ENCODE peak calls at places on chromosome 21, in six cellular contexts. One of them, this sample, is unnamed.

GRCh38 chr21:25963186-25963585 is 207.4 kb downstream of the APP start:
- DNase-seq in CD4-positive, alpha-beta T cell: no peak
- DNase-seq in non-pigmented ciliary epithelial cell: no peak
- DNase-seq in stimulated activated CD8-positive, alpha-beta memory T cell treated with anti-CD3 and anti-CD28 coated beads, Interleukin-7, amount 100 ng/mL, for 24 hours: no peak
- DNase-seq in fibroblast of the aortic adventitia: peak
- DNase-seq in HuH-7.5: no peak
- DNase-seq in this sample: peak

GRCh38 chr21:36113647-36114428 is 21.0 kb upstream of the CBR3 start:
- DNase-seq in fibroblast of the aortic adventitia: no peak
- DNase-seq in CD4-positive, alpha-beta T cell: no peak
- DNase-seq in HuH-7.5: no peak
- DNase-seq in non-pigmented ciliary epithelial cell: no peak
- DNase-seq in stimulated activated CD8-positive, alpha-beta memory T cell treated with anti-CD3 and anti-CD28 coated beads, Interleukin-7, amount 100 ng/mL, for 24 hours: no peak
- DNase-seq in this sample: no peak

GRCh38 chr21:32524010-32524719 is 61.2 kb downstream of the TCP10L start:
- DNase-seq in CD4-positive, alpha-beta T cell: no peak
- DNase-seq in fibroblast of the aortic adventitia: peak
- DNase-seq in HuH-7.5: no peak
- DNase-seq in stimulated activated CD8-positive, alpha-beta memory T cell treated with anti-CD3 and anti-CD28 coated beads, Interleukin-7, amount 100 ng/mL, for 24 hours: no peak
- DNase-seq in non-pigmented ciliary epithelial cell: no peak
- DNase-seq in this sample: peak

GRCh38 chr21:16563795-16564194 is 834.0 kb downstream of the USP25 start:
- DNase-seq in CD4-positive, alpha-beta T cell: no peak
- DNase-seq in non-pigmented ciliary epithelial cell: no peak
- DNase-seq in HuH-7.5: no peak
- DNase-seq in fibroblast of the aortic adventitia: peak
- DNase-seq in stimulated activated CD8-positive, alpha-beta memory T cell treated with anti-CD3 and anti-CD28 coated beads, Interleukin-7, amount 100 ng/mL, for 24 hours: no peak
- DNase-seq in this sample: peak

GRCh38 chr21:42366292-42367010 is at the start of gene TFF1:
- DNase-seq in non-pigmented ciliary epithelial cell: no peak
- DNase-seq in fibroblast of the aortic adventitia: no peak
- DNase-seq in HuH-7.5: peak
- DNase-seq in CD4-positive, alpha-beta T cell: no peak
- DNase-seq in stimulated activated CD8-positive, alpha-beta memory T cell treated with anti-CD3 and anti-CD28 coated beads, Interleukin-7, amount 100 ng/mL, for 24 hours: no peak
- DNase-seq in this sample: peak

GRCh38 chr21:35095859-35096291 is 46.8 kb upstream of the RUNX1 start:
- DNase-seq in CD4-positive, alpha-beta T cell: no peak
- DNase-seq in HuH-7.5: no peak
- DNase-seq in fibroblast of the aortic adventitia: peak
- DNase-seq in non-pigmented ciliary epithelial cell: no peak
- DNase-seq in stimulated activated CD8-positive, alpha-beta memory T cell treated with anti-CD3 and anti-CD28 coated beads, Interleukin-7, amount 100 ng/mL, for 24 hours: no peak
- DNase-seq in this sample: no peak

GRCh38 chr21:37166733-37167132 is 93.7 kb downstream of the TTC3 start:
- DNase-seq in CD4-positive, alpha-beta T cell: no peak
- DNase-seq in non-pigmented ciliary epithelial cell: no peak
- DNase-seq in fibroblast of the aortic adventitia: peak
- DNase-seq in stimulated activated CD8-positive, alpha-beta memory T cell treated with anti-CD3 and anti-CD28 coated beads, Interleukin-7, amount 100 ng/mL, for 24 hours: no peak
- DNase-seq in HuH-7.5: no peak
- DNase-seq in this sample: peak

GRCh38 chr21:45353200-45353599 is 51.8 kb upstream of the COL18A1 start:
- DNase-seq in HuH-7.5: no peak
- DNase-seq in non-pigmented ciliary epithelial cell: no peak
- DNase-seq in CD4-positive, alpha-beta T cell: no peak
- DNase-seq in stimulated activated CD8-positive, alpha-beta memory T cell treated with anti-CD3 and anti-CD28 coated beads, Interleukin-7, amount 100 ng/mL, for 24 hours: no peak
- DNase-seq in fibroblast of the aortic adventitia: no peak
- DNase-seq in this sample: no peak

GRCh38 chr21:42257091-42257760 is 38.3 kb downstream of the ABCG1 start:
- DNase-seq in stimulated activated CD8-positive, alpha-beta memory T cell treated with anti-CD3 and anti-CD28 coated beads, Interleukin-7, amount 100 ng/mL, for 24 hours: no peak
- DNase-seq in HuH-7.5: no peak
- DNase-seq in CD4-positive, alpha-beta T cell: no peak
- DNase-seq in fibroblast of the aortic adventitia: peak
- DNase-seq in non-pigmented ciliary epithelial cell: no peak
- DNase-seq in this sample: no peak

GRCh38 chr21:38968887-38969543 is 163.3 kb downstream of the ETS2 start:
- DNase-seq in stimulated activated CD8-positive, alpha-beta memory T cell treated with anti-CD3 and anti-CD28 coated beads, Interleukin-7, amount 100 ng/mL, for 24 hours: no peak
- DNase-seq in fibroblast of the aortic adventitia: no peak
- DNase-seq in non-pigmented ciliary epithelial cell: no peak
- DNase-seq in HuH-7.5: no peak
- DNase-seq in CD4-positive, alpha-beta T cell: no peak
- DNase-seq in this sample: no peak

GRCh38 chr21:45830720-45831366 is 150.7 kb upstream of the COL6A1 start:
- DNase-seq in stimulated activated CD8-positive, alpha-beta memory T cell treated with anti-CD3 and anti-CD28 coated beads, Interleukin-7, amount 100 ng/mL, for 24 hours: no peak
- DNase-seq in CD4-positive, alpha-beta T cell: no peak
- DNase-seq in non-pigmented ciliary epithelial cell: no peak
- DNase-seq in HuH-7.5: no peak
- DNase-seq in fibroblast of the aortic adventitia: no peak
- DNase-seq in this sample: no peak

GRCh38 chr21:29578306-29578705 is 279.6 kb downstream of the BACH1 start:
- DNase-seq in CD4-positive, alpha-beta T cell: no peak
- DNase-seq in stimulated activated CD8-positive, alpha-beta memory T cell treated with anti-CD3 and anti-CD28 coated beads, Interleukin-7, amount 100 ng/mL, for 24 hours: no peak
- DNase-seq in HuH-7.5: no peak
- DNase-seq in fibroblast of the aortic adventitia: no peak
- DNase-seq in non-pigmented ciliary epithelial cell: no peak
- DNase-seq in this sample: no peak

GRCh38 chr21:28442624-28443023 is 550.1 kb downstream of the LTN1 start:
- DNase-seq in stimulated activated CD8-positive, alpha-beta memory T cell treated with anti-CD3 and anti-CD28 coated beads, Interleukin-7, amount 100 ng/mL, for 24 hours: no peak
- DNase-seq in non-pigmented ciliary epithelial cell: peak
- DNase-seq in HuH-7.5: no peak
- DNase-seq in CD4-positive, alpha-beta T cell: no peak
- DNase-seq in fibroblast of the aortic adventitia: peak
- DNase-seq in this sample: peak

GRCh38 chr21:44822484-44823178 is 4.8 kb upstream of the SUMO3 start:
- DNase-seq in non-pigmented ciliary epithelial cell: no peak
- DNase-seq in HuH-7.5: no peak
- DNase-seq in fibroblast of the aortic adventitia: no peak
- DNase-seq in CD4-positive, alpha-beta T cell: no peak
- DNase-seq in stimulated activated CD8-positive, alpha-beta memory T cell treated with anti-CD3 and anti-CD28 coated beads, Interleukin-7, amount 100 ng/mL, for 24 hours: no peak
- DNase-seq in this sample: no peak

This sample was measured in ELR.